ENCODE peak calls at places on chromosomes 1 and 21, in four cellular contexts. L is stimulated activated CD4-positive, alpha-beta T cell treated with anti-CD3 and anti-CD28 coated beads, Interleukin-2, amount 100 ng/mL, for 48 hours; D is endothelial cell; S is T-cell. O is an unnamed sample.

GRCh38 chr1:19949016-19949415 is 25.6 kb upstream of the PLA2G2E start:
- DNase-seq in L (no peak), D (no peak), S (no peak), O (no peak)

GRCh38 chr1:3504151-3504822 is 49.8 kb downstream of the ARHGEF16 start:
- DNase-seq in L (no peak), D (no peak), S (no peak), O (no peak)

GRCh38 chr1:226308166-226308722 is 720 bp downstream of the LIN9 start:
- DNase-seq in L (peak), D (no peak), S (no peak), O (no peak)

GRCh38 chr21:43719748-43720538 is 1.0 kb downstream of the PDXK start:
- DNase-seq in L (no peak), D (no peak), S (no peak), O (no peak)

GRCh38 chr1:233704125-233704881 is 90.4 kb downstream of the KCNK1 start:
- DNase-seq in L (no peak), D (no peak), S (no peak), O (no peak)

GRCh38 chr1:43321331-43321891 is 16.2 kb upstream of the MPL start:
- DNase-seq in L (no peak), D (no peak), S (no peak), O (no peak)

GRCh38 chr21:38661296-38662223 is 144.2 kb upstream of the ETS2 start:
- DNase-seq in L (no peak), D (peak), S (no peak), O (no peak)

GRCh38 chr1:19643602-19644419 is at the start of gene NBL1:
- DNase-seq in L (peak), D (no peak), S (peak), O (peak)

GRCh38 chr1:94329986-94330385 is 88.2 kb upstream of the ABCD3 start:
- DNase-seq in L (no peak), D (no peak), S (no peak), O (no peak)

GRCh38 chr1:202585591-202585934 is 124.7 kb downstream of the SYT2 start:
- DNase-seq in L (no peak), D (no peak), S (no peak), O (no peak)

GRCh38 chr1:28118640-28119307 is 30.4 kb upstream of the EYA3 start:
- DNase-seq in L (no peak), D (no peak), S (no peak), O (no peak)

GRCh38 chr1:196594700-196595099 is 13.5 kb downstream of the KCNT2 start:
- DNase-seq in L (no peak), D (no peak), S (no peak), O (no peak)

GRCh38 chr1:22279735-22280134 is 136.8 kb upstream of the WNT4 start:
- DNase-seq in L (no peak), D (no peak), S (no peak), O (no peak)

GRCh38 chr21:45148316-45149000 is 74.1 kb downstream of the ADARB1 start:
- DNase-seq in L (no peak), D (no peak), S (no peak), O (no peak)

GRCh38 chr1:182604128-182604834 is at the start of gene RGS16:
- DNase-seq in L (peak), D (peak), S (peak), O (peak)

GRCh38 chr1:6587261-6588005 is 7.6 kb downstream of the ZBTB48 start:
- DNase-seq in L (no peak), D (no peak), S (no peak), O (no peak)

GRCh38 chr1:7089485-7089884 is 304.2 kb downstream of the CAMTA1 start:
- DNase-seq in L (no peak), D (no peak), S (no peak), O (no peak)

GRCh38 chr1:26417111-26417510 is 6.5 kb downstream of the LIN28A start:
- DNase-seq in L (peak), D (peak), S (peak), O (peak)

GRCh38 chr1:145795257-145795881 is 28.5 kb downstream of the RNF115 start:
- DNase-seq in L (no peak), D (no peak), S (no peak), O (no peak)

GRCh38 chr1:167693425-167694045 is 28.2 kb upstream of the MPZL1 start:
- DNase-seq in L (no peak), D (no peak), S (no peak), O (no peak)

GRCh38 chr1:188462837-188463236 is 1634.1 kb downstream of the PLA2G4A start:
- DNase-seq in L (no peak), D (no peak), S (no peak), O (no peak)

GRCh38 chr1:82838066-82838465 is 1037.3 kb downstream of the ADGRL2 start:
- DNase-seq in L (no peak), D (no peak), S (no peak), O (no peak)

GRCh38 chr1:27855085-27855484 is 17.3 kb upstream of the THEMIS2 start:
- DNase-seq in L (no peak), D (no peak), S (no peak), O (no peak)

GRCh38 chr1:45953934-45954333 is 150.5 kb downstream of the MAST2 start:
- DNase-seq in L (no peak), D (no peak), S (no peak), O (no peak)

GRCh38 chr1:226444901-226445300 is 37.0 kb upstream of the PARP1 start:
- DNase-seq in L (peak), D (no peak), S (peak), O (peak)

GRCh38 chr1:230350208-230350921 is 75.8 kb downstream of the PGBD5 start:
- DNase-seq in L (no peak), D (no peak), S (no peak), O (no peak)

GRCh38 chr1:29315262-29315661 is 78.9 kb downstream of the PTPRU start:
- DNase-seq in L (no peak), D (no peak), S (no peak), O (no peak)

GRCh38 chr1:110133436-110133835 is 16.9 kb upstream of the SLC6A17 start:
- DNase-seq in L (no peak), D (no peak), S (no peak), O (no peak)

GRCh38 chr1:227886993-227887696 is 60.6 kb downstream of the WNT9A start:
- DNase-seq in L (no peak), D (peak), S (no peak), O (no peak)

GRCh38 chr21:42701706-42702456 is 48.5 kb downstream of the PDE9A start:
- DNase-seq in L (no peak), D (no peak), S (no peak), O (no peak)

GRCh38 chr1:228793032-228793431 is 57.8 kb downstream of the RHOU start:
- DNase-seq in L (no peak), D (no peak), S (no peak), O (peak)

GRCh38 chr1:205301220-205301821 is 20.2 kb downstream of the NUAK2 start:
- DNase-seq in L (no peak), D (peak), S (no peak), O (no peak)

GRCh38 chr1:150182233-150182632 is 32.5 kb downstream of the PLEKHO1 start:
- DNase-seq in L (no peak), D (no peak), S (no peak), O (no peak)

O was measured in immature natural killer cell.